ENCODE peak calls at places on chromosome 12, in four cellular contexts. D is CD4-positive, alpha-beta memory T cell; T is Peyer's patch; P is mesenchymal stem cell. B is an unnamed sample.

GRCh38 chr12:67430708-67431335 is 161.7 kb downstream of the CAND1 start:
- DNase-seq in D (no peak), T (no peak), P (no peak), B (peak; percentile 57)

GRCh38 chr12:32988982-32989381 is 92.4 kb upstream of the PKP2 start:
- DNase-seq in D (no peak), T (no peak), P (no peak), B (no peak)

GRCh38 chr12:112406519-112407488 is 2.6 kb downstream of the RPL6 start:
- DNase-seq in D (no peak), T (no peak), P (no peak), B (no peak)

GRCh38 chr12:119115296-119115905 is 63.3 kb upstream of the HSPB8 start:
- DNase-seq in D (no peak), T (no peak), P (peak; percentile 48), B (peak; percentile 36)

GRCh38 chr12:13204428-13204827 is 7.9 kb downstream of the EMP1 start:
- DNase-seq in D (no peak), T (no peak), P (peak; percentile 92), B (peak; percentile 95)

GRCh38 chr12:71799105-71799504 is 40.5 kb upstream of the TBC1D15 start:
- DNase-seq in D (no peak), T (no peak), P (peak; percentile 54), B (peak; percentile 12)

GRCh38 chr12:6792522-6793201 is 3.3 kb downstream of the CD4 start:
- DNase-seq in D (peak; percentile 65), T (no peak), P (peak; percentile 21), B (no peak)

GRCh38 chr12:100234591-100235304 is 32.1 kb downstream of the DEPDC4 start:
- DNase-seq in D (peak; percentile 14), T (no peak), P (peak; percentile 89), B (peak; percentile 66)

GRCh38 chr12:56155256-56155845 is 2.8 kb upstream of the MYL6 start:
- DNase-seq in D (no peak), T (peak; percentile 59), P (no peak), B (no peak)

GRCh38 chr12:52126050-52126604 is 46.6 kb downstream of the SMIM41 start:
- DNase-seq in D (no peak), T (no peak), P (no peak), B (no peak)

GRCh38 chr12:7079826-7080125 is 12.5 kb downstream of the C1R start:
- DNase-seq in D (no peak), T (no peak), P (peak; percentile 82), B (peak; percentile 64)

GRCh38 chr12:25130741-25131188 is 64.2 kb downstream of the DNAI7 start:
- DNase-seq in D (peak; percentile 42), T (no peak), P (peak; percentile 63), B (peak; percentile 65)

GRCh38 chr12:45336331-45336730 is 120.4 kb downstream of the ANO6 start:
- DNase-seq in D (no peak), T (no peak), P (peak; percentile 97), B (peak; percentile 98)

GRCh38 chr12:47721431-47721973 is 3.8 kb downstream of the ENDOU start:
- DNase-seq in D (no peak), T (peak; percentile 28), P (no peak), B (no peak)

GRCh38 chr12:28171356-28172060 is 18.7 kb upstream of the CCDC91 start:
- DNase-seq in D (no peak), T (no peak), P (no peak), B (no peak)